ENCODE peak calls at places on chromosomes 4 and X, in four cellular contexts. N, T, S and J are unnamed samples.

GRCh38 chr4:87840149-87840548 is 7.4 kb downstream of the MEPE start:
- DNase-seq in S (no peak), T (no peak), N (no peak), J (no peak)

GRCh38 chr4:75930152-75930551 is 10.7 kb downstream of the NAAA start:
- DNase-seq in N (no peak), T (no peak), S (no peak), J (no peak)

GRCh38 chr4:188665466-188665865 is 526.2 kb downstream of the TRIML1 start:
- DNase-seq in S (no peak), T (no peak), N (no peak), J (no peak)

GRCh38 chrX:41720125-41720780 is 3.7 kb upstream of the GPR82 start:
- DNase-seq in S (no peak), T (no peak), N (no peak), J (no peak)

GRCh38 chrX:97159916-97160800 is 276.4 kb downstream of the RPA4 start:
- DNase-seq in T (no peak), N (no peak), S (no peak), J (no peak)

GRCh38 chrX:21354725-21355124 is 19.5 kb upstream of the CNKSR2 start:
- DNase-seq in T (no peak), N (no peak), S (no peak), J (no peak)

GRCh38 chrX:111020283-111020682 is 75.7 kb upstream of the PAK3 start:
- DNase-seq in T (no peak), N (no peak), S (no peak), J (no peak)

GRCh38 chrX:103918584-103919335 is 43.7 kb upstream of the TMSB15B start:
- DNase-seq in S (peak; percentile 90), N (no peak), T (no peak), J (no peak)

GRCh38 chr4:73308286-73308685 is 49.7 kb upstream of the ANKRD17 start:
- DNase-seq in S (no peak), N (no peak), T (no peak), J (no peak)

GRCh38 chr4:128358231-128358902 is 70.8 kb upstream of the PGRMC2 start:
- DNase-seq in N (peak; percentile 79), T (peak; percentile 74), S (no peak), J (peak; percentile 84)

GRCh38 chrX:49166914-49167739 is 4.6 kb downstream of the MAGIX start:
- DNase-seq in S (peak; percentile 67), N (no peak), T (no peak), J (peak; percentile 41)

GRCh38 chr4:1576961-1577814 is 106.9 kb downstream of the FAM53A start:
- DNase-seq in T (no peak), S (peak; percentile 73), N (no peak), J (no peak)